ENCODE peak calls at places on chromosome 14, in four cellular contexts. S is HepG2, P is GM12878, H is H1. R is an unnamed sample.

GRCh38 chr14:65961004-65961403 is 525.2 kb upstream of the CCDC196 start:
- DNase-seq in H (peak), S (no peak), P (no peak), R (peak)

GRCh38 chr14:23021479-23021878 is 11.5 kb upstream of the C14orf93 start:
- DNase-seq in S (no peak), H (no peak), P (no peak), R (no peak)

GRCh38 chr14:78530078-78530477 is 359.9 kb downstream of the NRXN3 start:
- DNase-seq in H (peak), S (no peak), P (no peak), R (no peak)

GRCh38 chr14:34496679-34497513 is 34.9 kb upstream of the SPTSSA start:
- DNase-seq in P (no peak), H (peak), S (peak), R (peak)

GRCh38 chr14:94388027-94388895 is at the start of gene SERPINA1:
- DNase-seq in H (no peak), S (peak), P (no peak), R (no peak)

GRCh38 chr14:36019126-36019525 is 157.4 kb downstream of the PTCSC3 start:
- DNase-seq in S (no peak), P (no peak), H (no peak), R (no peak)

GRCh38 chr14:95217391-95217900 is 60.1 kb upstream of the DICER1 start:
- DNase-seq in P (no peak), S (no peak), H (no peak), R (no peak)

GRCh38 chr14:68404652-68405183 is 388.1 kb downstream of the ZFP36L1 start:
- DNase-seq in P (no peak), S (no peak), H (no peak), R (no peak)

GRCh38 chr14:34971381-34971780 is 11.4 kb upstream of the SRP54 start:
- DNase-seq in P (no peak), H (no peak), S (no peak), R (no peak)

GRCh38 chr14:91368681-91369416 is 48.8 kb downstream of the CCDC88C start:
- DNase-seq in S (no peak), H (no peak), P (no peak), R (no peak)

GRCh38 chr14:72685456-72685855 is 208.4 kb downstream of the DPF3 start:
- DNase-seq in S (no peak), H (no peak), P (no peak), R (no peak)

GRCh38 chr14:101739446-101740141 is 21.9 kb upstream of the PPP2R5C start:
- DNase-seq in S (no peak), H (no peak), P (no peak), R (no peak)

GRCh38 chr14:84228702-84229101 is 1301.2 kb upstream of the FLRT2 start:
- DNase-seq in P (no peak), S (no peak), H (no peak), R (no peak)

GRCh38 chr14:101481557-101481956 is 79.7 kb upstream of the DIO3 start:
- DNase-seq in H (no peak), P (no peak), S (no peak), R (no peak)

GRCh38 chr14:33679025-33679424 is 271.8 kb downstream of the EGLN3 start:
- DNase-seq in S (no peak), P (no peak), H (no peak), R (no peak)

GRCh38 chr14:77088645-77089044 is 9.4 kb upstream of the CIPC start:
- DNase-seq in S (no peak), P (no peak), H (no peak), R (no peak)

GRCh38 chr14:53608369-53608768 is 348.3 kb downstream of the BMP4 start:
- DNase-seq in S (no peak), P (no peak), H (no peak), R (no peak)
- TF ChIP-seq TCF12 in S (no peak), P (no peak), H (no peak), R (no peak)

GRCh38 chr14:61582815-61583214 is 112.5 kb upstream of the HIF1A start:
- DNase-seq in S (no peak), H (no peak), P (no peak), R (no peak)

GRCh38 chr14:61581955-61582615 is 113.2 kb upstream of the HIF1A start:
- DNase-seq in H (no peak), S (no peak), P (no peak), R (no peak)

GRCh38 chr14:61586539-61587396 is 108.5 kb upstream of the HIF1A start:
- DNase-seq in H (no peak), P (no peak), S (no peak), R (no peak)

GRCh38 chr14:61585598-61586538 is 109.4 kb upstream of the HIF1A start:
- DNase-seq in H (no peak), S (no peak), P (no peak), R (no peak)

GRCh38 chr14:61584258-61584657 is 111.1 kb upstream of the HIF1A start:
- DNase-seq in S (no peak), H (no peak), P (no peak), R (no peak)
- H2AFZ ChIP-seq in S (no peak), H (no peak), P (no peak), R (peak)

GRCh38 chr14:64732066-64732465 is 27.8 kb downstream of the PLEKHG3 start:
- DNase-seq in H (no peak), S (no peak), P (no peak), R (no peak)

GRCh38 chr14:64730061-64730440 is 25.8 kb downstream of the PLEKHG3 start:
- DNase-seq in H (no peak), S (no peak), P (no peak), R (no peak)

GRCh38 chr14:64730681-64731080 is 26.5 kb downstream of the PLEKHG3 start:
- DNase-seq in S (no peak), P (no peak), H (no peak), R (no peak)

GRCh38 chr14:64732536-64733120 is 28.4 kb downstream of the PLEKHG3 start:
- DNase-seq in H (no peak), S (no peak), P (no peak), R (no peak)

DNA sequence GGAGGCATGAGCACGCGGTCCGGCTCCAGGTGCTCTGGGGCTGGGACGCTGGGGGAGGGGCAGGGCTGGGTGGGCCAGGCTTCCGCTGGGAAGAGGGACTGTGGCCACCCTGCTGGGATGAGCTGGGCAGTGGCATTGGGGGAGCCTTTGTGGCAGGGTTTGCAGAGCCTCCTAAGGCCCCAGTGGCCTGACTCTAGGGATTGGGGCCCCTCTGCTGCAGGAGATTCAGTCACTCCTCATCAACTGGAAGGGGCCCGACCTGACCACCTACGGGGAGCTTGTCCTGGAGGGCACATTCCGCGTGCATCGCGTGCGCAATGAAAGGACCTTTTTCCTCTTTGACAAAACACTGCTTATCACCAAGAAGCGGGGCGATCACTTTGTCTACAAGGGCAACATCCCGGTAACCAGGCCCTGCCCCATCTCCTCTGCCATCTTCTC is 26.9 kb downstream of the PLEKHG3 start:
- DNase-seq in S (no peak), H (no peak), P (no peak), R (no peak)
- TF ChIP-seq TCF12 in S (no peak), H (no peak), P (no peak), R (no peak)

DNA sequence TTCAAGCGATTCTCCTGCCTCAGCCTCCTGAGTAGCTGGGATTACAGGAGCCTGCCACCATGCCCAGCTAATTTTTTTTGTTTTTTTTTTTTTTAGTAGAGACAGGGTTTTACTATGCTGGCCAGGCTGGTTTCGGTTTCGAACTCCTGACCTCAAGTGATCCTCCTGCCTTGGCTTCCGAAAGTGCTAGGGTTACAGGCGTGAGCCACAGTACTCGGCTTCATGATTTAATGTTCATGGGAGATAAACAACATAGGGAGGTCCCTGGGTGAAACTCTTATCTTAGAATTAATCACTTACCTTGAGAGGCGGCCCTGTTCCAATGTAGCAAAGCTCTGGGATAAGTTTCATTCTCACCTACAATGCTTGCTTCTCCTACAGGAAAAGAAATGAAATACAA is 48.3 kb downstream of the SEL1L start:
- DNase-seq in P (no peak), S (no peak), H (no peak), R (no peak)
- H2AFZ ChIP-seq in P (no peak), S (no peak), H (no peak), R (no peak)

DNA sequence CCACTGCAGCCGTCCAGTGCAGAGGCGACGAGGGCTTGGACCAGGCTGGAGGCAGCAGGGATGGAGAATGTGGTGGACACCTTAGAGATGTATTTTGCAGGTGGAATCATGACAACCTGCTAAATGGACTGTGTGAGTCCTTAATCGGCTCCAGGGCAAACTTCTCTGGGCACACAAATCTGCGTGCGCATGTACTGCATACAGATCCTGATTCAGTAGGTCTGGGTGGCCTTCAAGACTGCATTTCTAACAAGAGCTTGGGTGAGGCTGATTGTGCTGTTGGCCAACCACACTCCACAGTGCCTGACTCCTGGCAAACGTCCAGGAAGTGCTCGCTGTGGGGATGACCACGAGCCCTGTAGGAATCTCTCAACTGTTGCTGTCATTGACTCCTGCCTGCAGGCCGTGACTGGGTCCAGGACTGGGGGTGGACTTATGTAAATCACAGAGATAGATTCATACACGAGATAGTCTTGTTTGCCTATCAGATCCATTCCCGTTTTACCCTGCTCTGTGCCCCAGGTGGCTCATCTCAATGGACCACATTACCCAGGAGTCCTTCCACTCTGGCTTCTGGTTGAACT is 27.2 kb downstream of the JDP2 start:
- DNase-seq in S (peak), P (no peak), H (no peak), R (peak)
- TF ChIP-seq TCF12 in S (no peak), P (no peak), H (no peak), R (no peak)

DNA sequence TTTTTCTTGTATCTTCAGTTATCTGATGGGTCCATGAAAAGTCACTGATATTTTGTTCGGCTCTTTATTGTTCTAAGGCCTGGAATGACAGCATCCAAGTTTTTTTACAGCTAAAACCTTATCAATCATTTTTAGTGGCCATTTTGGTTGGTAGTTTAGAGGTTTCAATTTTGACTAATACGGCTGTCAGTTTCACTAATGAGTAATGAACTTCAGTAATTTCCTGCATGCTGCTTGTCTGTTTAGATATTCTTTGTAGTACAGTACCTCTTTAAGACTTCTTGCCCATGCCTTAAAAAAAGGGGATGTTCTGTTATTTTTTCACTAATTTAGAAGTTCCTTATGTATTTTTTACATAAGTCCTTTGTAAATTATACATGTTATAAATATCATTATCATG is 176.7 kb downstream of the LRFN5 start:
- DNase-seq in S (no peak), P (no peak), H (no peak), R (no peak)
- H2AFZ ChIP-seq in S (no peak), P (no peak), H (peak), R (no peak)

DNA sequence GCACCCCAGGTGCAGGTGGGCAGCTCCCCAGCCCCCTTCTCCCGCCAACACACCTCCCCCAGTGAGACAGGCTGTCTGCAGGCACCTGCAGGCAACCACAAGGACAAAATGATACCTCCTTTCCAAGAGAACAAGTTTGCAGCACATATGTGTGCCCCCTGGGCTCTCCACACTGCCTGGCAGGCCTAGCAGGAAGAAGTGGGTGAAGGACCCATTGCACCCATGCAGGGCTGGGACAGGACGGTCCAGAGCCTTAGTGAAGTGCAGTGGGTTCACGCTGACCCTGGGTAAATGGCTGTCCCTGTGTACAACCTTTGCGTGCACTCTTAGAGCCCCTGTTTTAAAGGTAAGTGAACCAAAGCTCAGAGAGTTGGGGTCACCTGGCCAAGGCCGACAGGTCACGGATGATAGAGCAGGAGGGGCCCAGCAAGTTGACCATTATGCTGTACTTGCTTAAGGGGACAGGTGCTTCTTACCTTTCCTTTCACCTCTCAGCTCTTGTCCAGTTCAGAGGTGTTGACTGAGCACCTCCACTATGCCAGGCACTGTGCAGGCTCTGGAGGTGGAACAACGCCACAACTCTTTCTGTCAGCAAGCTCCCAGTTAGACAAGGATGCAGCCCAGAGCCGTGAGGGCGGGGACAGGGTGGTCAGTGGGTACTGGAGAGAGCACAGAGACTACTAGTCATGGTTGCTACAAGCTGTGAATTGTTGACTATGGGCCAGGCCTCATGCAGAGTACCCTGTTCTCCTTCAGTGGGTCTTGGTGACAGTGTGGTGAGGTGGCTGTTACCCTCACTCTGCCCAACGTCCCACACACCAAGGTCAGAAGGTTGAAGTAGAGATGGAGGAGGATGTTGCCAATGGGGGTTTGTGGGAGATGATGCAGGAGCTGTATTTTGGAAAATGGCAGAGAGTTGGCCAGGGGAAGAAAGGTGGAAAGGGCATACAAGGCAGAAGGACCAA is 125.9 kb downstream of the PAPOLA start:
- DNase-seq in H (no peak), S (no peak), P (no peak), R (peak)
- TF ChIP-seq TCF12 in H (no peak), S (no peak), P (no peak), R (no peak)

GRCh38 chr14:24868389-24868788 is 181.6 kb downstream of the STXBP6 start:
- DNase-seq in H (no peak), P (no peak), S (no peak), R (no peak)

GRCh38 chr14:24873551-24873950 is 176.4 kb downstream of the STXBP6 start:
- DNase-seq in H (no peak), P (no peak), S (no peak), R (no peak)

GRCh38 chr14:24875203-24875840 is 174.6 kb downstream of the STXBP6 start:
- DNase-seq in H (no peak), P (no peak), S (no peak), R (no peak)

GRCh38 chr14:24874514-24875202 is 175.3 kb downstream of the STXBP6 start:
- DNase-seq in S (peak), P (no peak), H (no peak), R (no peak)

DNA sequence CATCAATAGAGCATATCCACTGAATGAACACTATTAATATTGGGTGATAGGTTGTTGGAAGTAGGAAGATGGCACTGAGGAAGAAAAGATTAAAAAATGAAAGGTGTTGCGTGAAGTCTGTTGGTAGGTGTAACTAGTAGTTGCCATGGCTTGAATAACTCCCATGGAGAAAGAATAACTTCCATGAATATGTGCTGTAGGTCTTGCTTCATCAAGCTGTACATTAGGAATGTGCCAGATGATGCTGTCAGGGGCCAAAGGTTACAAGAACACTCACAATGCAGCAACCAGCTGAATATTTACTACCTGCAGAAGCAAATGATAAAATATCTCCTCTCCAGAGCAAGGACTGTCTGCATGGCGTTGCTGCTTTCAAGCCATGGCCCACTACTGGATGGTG is 178.6 kb downstream of the STXBP6 start:
- DNase-seq in P (no peak), H (no peak), S (peak), R (no peak)
- H2AFZ ChIP-seq in P (no peak), H (no peak), S (no peak), R (no peak)

R was measured in SK-N-SH.